ENCODE peak calls at places on chromosomes 5 and 9, in ten cellular contexts. One of them, this sample, is unnamed.

GRCh38 chr5:131814990-131815389 is 18.2 kb upstream of the FNIP1 start:
- DNase-seq in lung: no peak
- DNase-seq in activated naive CD8-positive, alpha-beta T cell treated with anti-CD3 and anti-CD28 coated beads, Interleukin-2, amount 50 U/mL, for 24 hours: no peak
- DNase-seq in stimulated activated CD8-positive, alpha-beta memory T cell treated with anti-CD3 and anti-CD28 coated beads, Interleukin-12 subunit alpha, Interleukin-12 subunit beta, amount 100 ng/mL, for 1 hour: no peak
- DNase-seq in heart left ventricle: no peak
- DNase-seq in esophagus squamous epithelium: no peak
- DNase-seq in putamen: no peak
- DNase-seq in Kasumi-1: no peak
- DNase-seq in fibroblast of pulmonary artery: peak; percentile 92
- DNase-seq in foreskin fibroblast: peak; percentile 87
- DNase-seq in this sample: no peak

GRCh38 chr9:73996844-73997243 is 500.3 kb upstream of the RORB start:
- DNase-seq in foreskin fibroblast: no peak
- DNase-seq in heart left ventricle: no peak
- DNase-seq in lung: no peak
- DNase-seq in esophagus squamous epithelium: no peak
- DNase-seq in putamen: no peak
- DNase-seq in activated naive CD8-positive, alpha-beta T cell treated with anti-CD3 and anti-CD28 coated beads, Interleukin-2, amount 50 U/mL, for 24 hours: no peak
- DNase-seq in stimulated activated CD8-positive, alpha-beta memory T cell treated with anti-CD3 and anti-CD28 coated beads, Interleukin-12 subunit alpha, Interleukin-12 subunit beta, amount 100 ng/mL, for 1 hour: no peak
- DNase-seq in Kasumi-1: no peak
- DNase-seq in fibroblast of pulmonary artery: no peak
- DNase-seq in this sample: no peak

GRCh38 chr9:129595323-129595741 is 25.6 kb downstream of the C9orf50 start:
- DNase-seq in activated naive CD8-positive, alpha-beta T cell treated with anti-CD3 and anti-CD28 coated beads, Interleukin-2, amount 50 U/mL, for 24 hours: no peak
- DNase-seq in foreskin fibroblast: peak; percentile 75
- DNase-seq in esophagus squamous epithelium: no peak
- DNase-seq in lung: no peak
- DNase-seq in Kasumi-1: no peak
- DNase-seq in putamen: no peak
- DNase-seq in heart left ventricle: no peak
- DNase-seq in fibroblast of pulmonary artery: no peak
- DNase-seq in stimulated activated CD8-positive, alpha-beta memory T cell treated with anti-CD3 and anti-CD28 coated beads, Interleukin-12 subunit alpha, Interleukin-12 subunit beta, amount 100 ng/mL, for 1 hour: no peak
- DNase-seq in this sample: no peak

GRCh38 chr9:68861436-68861835 is 152.5 kb downstream of the PRKACG start:
- DNase-seq in activated naive CD8-positive, alpha-beta T cell treated with anti-CD3 and anti-CD28 coated beads, Interleukin-2, amount 50 U/mL, for 24 hours: no peak
- DNase-seq in putamen: no peak
- DNase-seq in Kasumi-1: no peak
- DNase-seq in lung: no peak
- DNase-seq in stimulated activated CD8-positive, alpha-beta memory T cell treated with anti-CD3 and anti-CD28 coated beads, Interleukin-12 subunit alpha, Interleukin-12 subunit beta, amount 100 ng/mL, for 1 hour: no peak
- DNase-seq in heart left ventricle: no peak
- DNase-seq in esophagus squamous epithelium: no peak
- DNase-seq in foreskin fibroblast: no peak
- DNase-seq in fibroblast of pulmonary artery: no peak
- DNase-seq in this sample: no peak

GRCh38 chr5:63648376-63648775 is 313.9 kb downstream of the HTR1A start:
- DNase-seq in putamen: no peak
- DNase-seq in esophagus squamous epithelium: no peak
- DNase-seq in heart left ventricle: no peak
- DNase-seq in lung: no peak
- DNase-seq in Kasumi-1: no peak
- DNase-seq in stimulated activated CD8-positive, alpha-beta memory T cell treated with anti-CD3 and anti-CD28 coated beads, Interleukin-12 subunit alpha, Interleukin-12 subunit beta, amount 100 ng/mL, for 1 hour: no peak
- DNase-seq in activated naive CD8-positive, alpha-beta T cell treated with anti-CD3 and anti-CD28 coated beads, Interleukin-2, amount 50 U/mL, for 24 hours: no peak
- DNase-seq in foreskin fibroblast: no peak
- DNase-seq in fibroblast of pulmonary artery: no peak
- DNase-seq in this sample: no peak

GRCh38 chr5:17374157-17374556 is 123.9 kb upstream of the TAF11L2 start:
- DNase-seq in putamen: no peak
- DNase-seq in esophagus squamous epithelium: no peak
- DNase-seq in heart left ventricle: no peak
- DNase-seq in fibroblast of pulmonary artery: peak; percentile 40
- DNase-seq in stimulated activated CD8-positive, alpha-beta memory T cell treated with anti-CD3 and anti-CD28 coated beads, Interleukin-12 subunit alpha, Interleukin-12 subunit beta, amount 100 ng/mL, for 1 hour: no peak
- DNase-seq in lung: no peak
- DNase-seq in activated naive CD8-positive, alpha-beta T cell treated with anti-CD3 and anti-CD28 coated beads, Interleukin-2, amount 50 U/mL, for 24 hours: no peak
- DNase-seq in foreskin fibroblast: peak; percentile 7
- DNase-seq in Kasumi-1: no peak
- DNase-seq in this sample: no peak

GRCh38 chr9:128689293-128689770 is 310 bp downstream of the SET start:
- DNase-seq in esophagus squamous epithelium: no peak
- DNase-seq in activated naive CD8-positive, alpha-beta T cell treated with anti-CD3 and anti-CD28 coated beads, Interleukin-2, amount 50 U/mL, for 24 hours: peak; percentile 54
- DNase-seq in lung: peak; percentile 58
- DNase-seq in foreskin fibroblast: no peak
- DNase-seq in fibroblast of pulmonary artery: peak; percentile 49
- DNase-seq in stimulated activated CD8-positive, alpha-beta memory T cell treated with anti-CD3 and anti-CD28 coated beads, Interleukin-12 subunit alpha, Interleukin-12 subunit beta, amount 100 ng/mL, for 1 hour: no peak
- DNase-seq in putamen: no peak
- DNase-seq in heart left ventricle: peak; percentile 83
- DNase-seq in Kasumi-1: no peak
- DNase-seq in this sample: no peak

GRCh38 chr9:126880947-126881332 is 20.5 kb downstream of the ZBTB34 start:
- DNase-seq in foreskin fibroblast: no peak
- DNase-seq in activated naive CD8-positive, alpha-beta T cell treated with anti-CD3 and anti-CD28 coated beads, Interleukin-2, amount 50 U/mL, for 24 hours: no peak
- DNase-seq in lung: no peak
- DNase-seq in heart left ventricle: no peak
- DNase-seq in fibroblast of pulmonary artery: no peak
- DNase-seq in stimulated activated CD8-positive, alpha-beta memory T cell treated with anti-CD3 and anti-CD28 coated beads, Interleukin-12 subunit alpha, Interleukin-12 subunit beta, amount 100 ng/mL, for 1 hour: no peak
- DNase-seq in Kasumi-1: no peak
- DNase-seq in esophagus squamous epithelium: no peak
- DNase-seq in putamen: peak; percentile 80
- DNase-seq in this sample: no peak

GRCh38 chr5:32814141-32814540 is 103.0 kb downstream of the NPR3 start:
- DNase-seq in lung: no peak
- DNase-seq in foreskin fibroblast: peak; percentile 71
- DNase-seq in esophagus squamous epithelium: no peak
- DNase-seq in fibroblast of pulmonary artery: no peak
- DNase-seq in stimulated activated CD8-positive, alpha-beta memory T cell treated with anti-CD3 and anti-CD28 coated beads, Interleukin-12 subunit alpha, Interleukin-12 subunit beta, amount 100 ng/mL, for 1 hour: no peak
- DNase-seq in putamen: no peak
- DNase-seq in activated naive CD8-positive, alpha-beta T cell treated with anti-CD3 and anti-CD28 coated beads, Interleukin-2, amount 50 U/mL, for 24 hours: no peak
- DNase-seq in heart left ventricle: no peak
- DNase-seq in Kasumi-1: no peak
- DNase-seq in this sample: no peak

GRCh38 chr9:136774416-136775045 is 10.2 kb upstream of the LCN15 start:
- DNase-seq in activated naive CD8-positive, alpha-beta T cell treated with anti-CD3 and anti-CD28 coated beads, Interleukin-2, amount 50 U/mL, for 24 hours: no peak
- DNase-seq in fibroblast of pulmonary artery: no peak
- DNase-seq in stimulated activated CD8-positive, alpha-beta memory T cell treated with anti-CD3 and anti-CD28 coated beads, Interleukin-12 subunit alpha, Interleukin-12 subunit beta, amount 100 ng/mL, for 1 hour: no peak
- DNase-seq in esophagus squamous epithelium: no peak
- DNase-seq in Kasumi-1: no peak
- DNase-seq in heart left ventricle: no peak
- DNase-seq in lung: no peak
- DNase-seq in foreskin fibroblast: no peak
- DNase-seq in putamen: no peak
- DNase-seq in this sample: no peak

GRCh38 chr5:93274291-93274690 is 306.7 kb downstream of the NR2F1-AS1 start:
- DNase-seq in esophagus squamous epithelium: no peak
- DNase-seq in heart left ventricle: no peak
- DNase-seq in activated naive CD8-positive, alpha-beta T cell treated with anti-CD3 and anti-CD28 coated beads, Interleukin-2, amount 50 U/mL, for 24 hours: no peak
- DNase-seq in fibroblast of pulmonary artery: peak; percentile 90
- DNase-seq in putamen: no peak
- DNase-seq in Kasumi-1: no peak
- DNase-seq in stimulated activated CD8-positive, alpha-beta memory T cell treated with anti-CD3 and anti-CD28 coated beads, Interleukin-12 subunit alpha, Interleukin-12 subunit beta, amount 100 ng/mL, for 1 hour: no peak
- DNase-seq in lung: no peak
- DNase-seq in foreskin fibroblast: peak; percentile 38
- DNase-seq in this sample: no peak

GRCh38 chr5:34889394-34889793 is 25.9 kb downstream of the RAD1 start:
- DNase-seq in fibroblast of pulmonary artery: no peak
- DNase-seq in stimulated activated CD8-positive, alpha-beta memory T cell treated with anti-CD3 and anti-CD28 coated beads, Interleukin-12 subunit alpha, Interleukin-12 subunit beta, amount 100 ng/mL, for 1 hour: no peak
- DNase-seq in lung: no peak
- DNase-seq in heart left ventricle: no peak
- DNase-seq in esophagus squamous epithelium: no peak
- DNase-seq in putamen: no peak
- DNase-seq in activated naive CD8-positive, alpha-beta T cell treated with anti-CD3 and anti-CD28 coated beads, Interleukin-2, amount 50 U/mL, for 24 hours: no peak
- DNase-seq in foreskin fibroblast: no peak
- DNase-seq in Kasumi-1: no peak
- DNase-seq in this sample: no peak

GRCh38 chr5:142970440-142970788 is 200.2 kb downstream of the ARHGAP26 start:
- DNase-seq in esophagus squamous epithelium: no peak
- DNase-seq in activated naive CD8-positive, alpha-beta T cell treated with anti-CD3 and anti-CD28 coated beads, Interleukin-2, amount 50 U/mL, for 24 hours: no peak
- DNase-seq in heart left ventricle: no peak
- DNase-seq in Kasumi-1: no peak
- DNase-seq in foreskin fibroblast: no peak
- DNase-seq in fibroblast of pulmonary artery: no peak
- DNase-seq in putamen: no peak
- DNase-seq in lung: no peak
- DNase-seq in stimulated activated CD8-positive, alpha-beta memory T cell treated with anti-CD3 and anti-CD28 coated beads, Interleukin-12 subunit alpha, Interleukin-12 subunit beta, amount 100 ng/mL, for 1 hour: no peak
- DNase-seq in this sample: no peak

GRCh38 chr9:120513825-120514598 is 66.0 kb downstream of the CDK5RAP2 start:
- DNase-seq in foreskin fibroblast: no peak
- DNase-seq in fibroblast of pulmonary artery: no peak
- DNase-seq in Kasumi-1: no peak
- DNase-seq in esophagus squamous epithelium: no peak
- DNase-seq in putamen: no peak
- DNase-seq in stimulated activated CD8-positive, alpha-beta memory T cell treated with anti-CD3 and anti-CD28 coated beads, Interleukin-12 subunit alpha, Interleukin-12 subunit beta, amount 100 ng/mL, for 1 hour: no peak
- DNase-seq in lung: no peak
- DNase-seq in heart left ventricle: no peak
- DNase-seq in activated naive CD8-positive, alpha-beta T cell treated with anti-CD3 and anti-CD28 coated beads, Interleukin-2, amount 50 U/mL, for 24 hours: no peak
- DNase-seq in this sample: no peak

GRCh38 chr5:40479939-40480338 is 199.8 kb upstream of the PTGER4 start:
- DNase-seq in foreskin fibroblast: no peak
- DNase-seq in stimulated activated CD8-positive, alpha-beta memory T cell treated with anti-CD3 and anti-CD28 coated beads, Interleukin-12 subunit alpha, Interleukin-12 subunit beta, amount 100 ng/mL, for 1 hour: no peak
- DNase-seq in Kasumi-1: no peak
- DNase-seq in activated naive CD8-positive, alpha-beta T cell treated with anti-CD3 and anti-CD28 coated beads, Interleukin-2, amount 50 U/mL, for 24 hours: peak; percentile 27
- DNase-seq in heart left ventricle: no peak
- DNase-seq in putamen: no peak
- DNase-seq in fibroblast of pulmonary artery: no peak
- DNase-seq in lung: no peak
- DNase-seq in esophagus squamous epithelium: no peak
- DNase-seq in this sample: no peak

GRCh38 chr9:21075484-21075883 is 2.3 kb downstream of the IFNB1 start:
- DNase-seq in lung: no peak
- DNase-seq in esophagus squamous epithelium: no peak
- DNase-seq in heart left ventricle: no peak
- DNase-seq in activated naive CD8-positive, alpha-beta T cell treated with anti-CD3 and anti-CD28 coated beads, Interleukin-2, amount 50 U/mL, for 24 hours: no peak
- DNase-seq in putamen: no peak
- DNase-seq in foreskin fibroblast: no peak
- DNase-seq in stimulated activated CD8-positive, alpha-beta memory T cell treated with anti-CD3 and anti-CD28 coated beads, Interleukin-12 subunit alpha, Interleukin-12 subunit beta, amount 100 ng/mL, for 1 hour: no peak
- DNase-seq in Kasumi-1: no peak
- DNase-seq in fibroblast of pulmonary artery: no peak
- DNase-seq in this sample: no peak

GRCh38 chr5:74641778-74642542 is 1.4 kb upstream of the ENC1 start:
- DNase-seq in heart left ventricle: no peak
- DNase-seq in stimulated activated CD8-positive, alpha-beta memory T cell treated with anti-CD3 and anti-CD28 coated beads, Interleukin-12 subunit alpha, Interleukin-12 subunit beta, amount 100 ng/mL, for 1 hour: no peak
- DNase-seq in Kasumi-1: peak; percentile 91
- DNase-seq in activated naive CD8-positive, alpha-beta T cell treated with anti-CD3 and anti-CD28 coated beads, Interleukin-2, amount 50 U/mL, for 24 hours: no peak
- DNase-seq in foreskin fibroblast: peak; percentile 91
- DNase-seq in esophagus squamous epithelium: no peak
- DNase-seq in lung: peak; percentile 51
- DNase-seq in putamen: peak; percentile 81
- DNase-seq in fibroblast of pulmonary artery: peak; percentile 93
- DNase-seq in this sample: no peak

GRCh38 chr5:115857621-115858349 is 16.1 kb downstream of the AP3S1 start:
- DNase-seq in fibroblast of pulmonary artery: peak; percentile 66
- DNase-seq in activated naive CD8-positive, alpha-beta T cell treated with anti-CD3 and anti-CD28 coated beads, Interleukin-2, amount 50 U/mL, for 24 hours: no peak
- DNase-seq in Kasumi-1: no peak
- DNase-seq in foreskin fibroblast: peak; percentile 57
- DNase-seq in heart left ventricle: no peak
- DNase-seq in stimulated activated CD8-positive, alpha-beta memory T cell treated with anti-CD3 and anti-CD28 coated beads, Interleukin-12 subunit alpha, Interleukin-12 subunit beta, amount 100 ng/mL, for 1 hour: no peak
- DNase-seq in lung: no peak
- DNase-seq in esophagus squamous epithelium: no peak
- DNase-seq in putamen: no peak
- DNase-seq in this sample: no peak

GRCh38 chr5:141399555-141400258 is 2.0 kb downstream of the PCDHGB5 start:
- DNase-seq in activated naive CD8-positive, alpha-beta T cell treated with anti-CD3 and anti-CD28 coated beads, Interleukin-2, amount 50 U/mL, for 24 hours: no peak
- DNase-seq in esophagus squamous epithelium: no peak
- DNase-seq in fibroblast of pulmonary artery: no peak
- DNase-seq in lung: no peak
- DNase-seq in Kasumi-1: no peak
- DNase-seq in foreskin fibroblast: no peak
- DNase-seq in heart left ventricle: no peak
- DNase-seq in putamen: no peak
- DNase-seq in stimulated activated CD8-positive, alpha-beta memory T cell treated with anti-CD3 and anti-CD28 coated beads, Interleukin-12 subunit alpha, Interleukin-12 subunit beta, amount 100 ng/mL, for 1 hour: no peak
- DNase-seq in this sample: no peak

GRCh38 chr9:10434412-10434811 is 178.4 kb downstream of the PTPRD start:
- DNase-seq in heart left ventricle: no peak
- DNase-seq in activated naive CD8-positive, alpha-beta T cell treated with anti-CD3 and anti-CD28 coated beads, Interleukin-2, amount 50 U/mL, for 24 hours: no peak
- DNase-seq in lung: no peak
- DNase-seq in esophagus squamous epithelium: no peak
- DNase-seq in foreskin fibroblast: no peak
- DNase-seq in Kasumi-1: no peak
- DNase-seq in putamen: no peak
- DNase-seq in fibroblast of pulmonary artery: no peak
- DNase-seq in stimulated activated CD8-positive, alpha-beta memory T cell treated with anti-CD3 and anti-CD28 coated beads, Interleukin-12 subunit alpha, Interleukin-12 subunit beta, amount 100 ng/mL, for 1 hour: no peak
- DNase-seq in this sample: no peak

GRCh38 chr9:98314381-98315066 is 59.1 kb upstream of the TBC1D2 start:
- DNase-seq in fibroblast of pulmonary artery: peak; percentile 75
- DNase-seq in putamen: no peak
- DNase-seq in foreskin fibroblast: peak; percentile 65
- DNase-seq in esophagus squamous epithelium: no peak
- DNase-seq in stimulated activated CD8-positive, alpha-beta memory T cell treated with anti-CD3 and anti-CD28 coated beads, Interleukin-12 subunit alpha, Interleukin-12 subunit beta, amount 100 ng/mL, for 1 hour: no peak
- DNase-seq in heart left ventricle: no peak
- DNase-seq in activated naive CD8-positive, alpha-beta T cell treated with anti-CD3 and anti-CD28 coated beads, Interleukin-2, amount 50 U/mL, for 24 hours: no peak
- DNase-seq in Kasumi-1: no peak
- DNase-seq in lung: peak; percentile 62
- DNase-seq in this sample: no peak

GRCh38 chr9:77922587-77922986 is 109.0 kb downstream of the GNAQ start:
- DNase-seq in foreskin fibroblast: no peak
- DNase-seq in activated naive CD8-positive, alpha-beta T cell treated with anti-CD3 and anti-CD28 coated beads, Interleukin-2, amount 50 U/mL, for 24 hours: no peak
- DNase-seq in esophagus squamous epithelium: no peak
- DNase-seq in Kasumi-1: no peak
- DNase-seq in lung: no peak
- DNase-seq in putamen: no peak
- DNase-seq in stimulated activated CD8-positive, alpha-beta memory T cell treated with anti-CD3 and anti-CD28 coated beads, Interleukin-12 subunit alpha, Interleukin-12 subunit beta, amount 100 ng/mL, for 1 hour: no peak
- DNase-seq in fibroblast of pulmonary artery: peak; percentile 87
- DNase-seq in heart left ventricle: no peak
- DNase-seq in this sample: no peak

GRCh38 chr9:122991370-122991830 is 42.1 kb upstream of the GPR21 start:
- DNase-seq in stimulated activated CD8-positive, alpha-beta memory T cell treated with anti-CD3 and anti-CD28 coated beads, Interleukin-12 subunit alpha, Interleukin-12 subunit beta, amount 100 ng/mL, for 1 hour: no peak
- DNase-seq in activated naive CD8-positive, alpha-beta T cell treated with anti-CD3 and anti-CD28 coated beads, Interleukin-2, amount 50 U/mL, for 24 hours: peak; percentile 8
- DNase-seq in fibroblast of pulmonary artery: peak; percentile 93
- DNase-seq in Kasumi-1: peak; percentile 37
- DNase-seq in esophagus squamous epithelium: no peak
- DNase-seq in putamen: peak; percentile 32
- DNase-seq in foreskin fibroblast: peak; percentile 85
- DNase-seq in lung: peak; percentile 28
- DNase-seq in heart left ventricle: no peak
- DNase-seq in this sample: no peak

This sample was measured in SIG-M5.